ENCODE peak calls at places on chromosomes 3 and 15, in seven cellular contexts. One of them, this sample, is unnamed.
A peak's percentile ranks its signal among the peaks of the same experiment; 100 is the strongest.

GRCh38 chr15:84859143-84859542 is 25.3 kb upstream of the SLC28A1 start:
- DNase-seq in IMR-90: no peak
- DNase-seq in mesendoderm: no peak
- DNase-seq in mesenchymal stem cell: no peak
- DNase-seq in neuronal stem cell: no peak
- DNase-seq in H1: no peak
- DNase-seq in H9: no peak
- DNase-seq in this sample: peak; percentile 77

GRCh38 chr3:139202226-139202958 is 141.4 kb upstream of the MRPS22 start:
- DNase-seq in mesenchymal stem cell: no peak
- DNase-seq in neuronal stem cell: peak; percentile 33
- DNase-seq in H9: peak; percentile 86
- DNase-seq in H1: peak; percentile 59
- DNase-seq in IMR-90: no peak
- DNase-seq in mesendoderm: peak; percentile 88
- DNase-seq in this sample: peak; percentile 67

GRCh38 chr3:129621626-129622417 is 15.3 kb upstream of the PLXND1 start:
- DNase-seq in H1: peak; percentile 39
- DNase-seq in mesendoderm: no peak
- DNase-seq in IMR-90: no peak
- DNase-seq in neuronal stem cell: no peak
- DNase-seq in mesenchymal stem cell: no peak
- DNase-seq in H9: peak; percentile 46
- DNase-seq in this sample: no peak

GRCh38 chr3:123449986-123450474 is 1.1 kb upstream of the ADCY5 start:
- DNase-seq in H9: peak; percentile 66
- DNase-seq in neuronal stem cell: peak; percentile 60
- DNase-seq in IMR-90: no peak
- DNase-seq in mesendoderm: peak; percentile 32
- DNase-seq in mesenchymal stem cell: no peak
- DNase-seq in H1: peak; percentile 79
- DNase-seq in this sample: no peak

GRCh38 chr15:39173426-39173825 is 407.5 kb upstream of the THBS1 start:
- DNase-seq in mesendoderm: no peak
- DNase-seq in mesenchymal stem cell: no peak
- DNase-seq in H9: no peak
- DNase-seq in neuronal stem cell: no peak
- DNase-seq in IMR-90: no peak
- DNase-seq in H1: no peak
- DNase-seq in this sample: no peak

GRCh38 chr3:189860296-189860695 is 229.1 kb downstream of the TP63 start:
- DNase-seq in neuronal stem cell: no peak
- DNase-seq in H1: no peak
- DNase-seq in IMR-90: no peak
- DNase-seq in mesendoderm: no peak
- DNase-seq in H9: no peak
- DNase-seq in mesenchymal stem cell: no peak
- DNase-seq in this sample: no peak

GRCh38 chr3:38004415-38005075 is 14.0 kb downstream of the VILL start:
- DNase-seq in H9: peak; percentile 60
- DNase-seq in mesenchymal stem cell: peak; percentile 72
- DNase-seq in neuronal stem cell: no peak
- DNase-seq in mesendoderm: peak; percentile 63
- DNase-seq in H1: peak; percentile 70
- DNase-seq in IMR-90: peak; percentile 59
- DNase-seq in this sample: peak; percentile 58

GRCh38 chr3:7581831-7582230 is 720.9 kb downstream of the GRM7 start:
- DNase-seq in mesendoderm: no peak
- DNase-seq in H9: no peak
- DNase-seq in neuronal stem cell: no peak
- DNase-seq in IMR-90: no peak
- DNase-seq in H1: no peak
- DNase-seq in mesenchymal stem cell: no peak
- DNase-seq in this sample: no peak

GRCh38 chr3:11850003-11850402 is 3.3 kb upstream of the TAMM41 start:
- DNase-seq in IMR-90: no peak
- DNase-seq in neuronal stem cell: no peak
- DNase-seq in mesenchymal stem cell: no peak
- DNase-seq in H9: no peak
- DNase-seq in H1: no peak
- DNase-seq in mesendoderm: peak; percentile 75
- DNase-seq in this sample: no peak

GRCh38 chr3:149487598-149488197 is 13.2 kb downstream of the TM4SF4 start:
- DNase-seq in H9: peak; percentile 70
- DNase-seq in IMR-90: no peak
- DNase-seq in mesendoderm: peak; percentile 67
- DNase-seq in neuronal stem cell: no peak
- DNase-seq in mesenchymal stem cell: no peak
- DNase-seq in H1: peak; percentile 85
- DNase-seq in this sample: no peak

DNA sequence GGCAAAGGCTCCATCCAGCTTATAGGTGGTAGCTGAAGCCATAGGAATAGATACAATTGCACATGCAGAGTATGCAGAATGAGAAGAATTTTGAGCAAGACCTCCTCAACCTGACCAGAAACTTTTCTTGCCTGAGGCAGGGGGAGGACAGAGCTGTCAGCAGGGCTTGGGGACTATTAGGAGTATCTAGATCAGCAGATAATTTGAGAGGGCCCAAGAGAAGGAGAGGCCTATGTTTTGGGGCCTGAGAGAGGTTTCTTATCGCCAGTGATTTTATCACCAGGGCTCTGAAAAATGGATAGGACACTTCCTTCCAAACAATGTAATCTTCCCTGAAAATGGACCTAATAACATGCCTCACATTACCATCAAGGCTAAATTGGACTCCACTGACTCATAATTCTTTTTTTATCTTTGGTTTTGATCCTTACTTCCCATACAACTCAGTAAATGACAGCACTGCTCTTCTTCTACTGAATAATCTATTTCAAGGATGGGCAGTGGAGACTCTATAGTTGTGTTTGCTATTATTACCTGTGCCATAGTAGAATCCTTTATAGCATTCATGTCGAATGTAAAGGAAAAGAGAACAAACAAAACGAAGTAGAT is 15.8 kb upstream of the RAMAC start:
- DNase-seq in H1: no peak
- DNase-seq in neuronal stem cell: no peak
- DNase-seq in mesendoderm: no peak
- DNase-seq in mesenchymal stem cell: no peak
- DNase-seq in H9: no peak
- DNase-seq in IMR-90: no peak
- DNase-seq in this sample: peak; percentile 34
- H2AK5ac ChIP-seq in H1: no peak overlapping the region
- H2AK5ac ChIP-seq in neuronal stem cell: no peak overlapping the region
- H2AK5ac ChIP-seq in mesendoderm: no peak overlapping the region
- H2AK5ac ChIP-seq in mesenchymal stem cell: no peak overlapping the region
- H2AK5ac ChIP-seq in H9: no peak overlapping the region
- H2AK5ac ChIP-seq in IMR-90: no peak overlapping the region
- H2AK5ac ChIP-seq in this sample: no peak overlapping the region

GRCh38 chr15:48967336-48967735 is 3.6 kb upstream of the SHC4 start:
- DNase-seq in H9: no peak
- DNase-seq in IMR-90: peak; percentile 36
- DNase-seq in mesendoderm: no peak
- DNase-seq in neuronal stem cell: no peak
- DNase-seq in mesenchymal stem cell: no peak
- DNase-seq in H1: no peak
- DNase-seq in this sample: no peak
- H2AK5ac ChIP-seq in H9: no peak overlapping the region
- H2AK5ac ChIP-seq in IMR-90: peak overlapping the region; percentile 37
- H2AK5ac ChIP-seq in mesendoderm: no peak overlapping the region
- H2AK5ac ChIP-seq in neuronal stem cell: no peak overlapping the region
- H2AK5ac ChIP-seq in mesenchymal stem cell: no peak overlapping the region
- H2AK5ac ChIP-seq in H1: no peak overlapping the region
- H2AK5ac ChIP-seq in this sample: no peak overlapping the region

GRCh38 chr3:153050978-153051377 is 111.0 kb upstream of the RAP2B start:
- DNase-seq in H9: no peak
- DNase-seq in neuronal stem cell: no peak
- DNase-seq in mesendoderm: no peak
- DNase-seq in H1: no peak
- DNase-seq in mesenchymal stem cell: no peak
- DNase-seq in IMR-90: no peak
- DNase-seq in this sample: no peak
- H2AK5ac ChIP-seq in H9: no peak overlapping the region
- H2AK5ac ChIP-seq in neuronal stem cell: no peak overlapping the region
- H2AK5ac ChIP-seq in mesendoderm: no peak overlapping the region
- H2AK5ac ChIP-seq in H1: no peak overlapping the region
- H2AK5ac ChIP-seq in mesenchymal stem cell: peak overlapping the region; percentile 87
- H2AK5ac ChIP-seq in IMR-90: peak overlapping the region; percentile 24
- H2AK5ac ChIP-seq in this sample: peak overlapping the region; percentile 68

DNA sequence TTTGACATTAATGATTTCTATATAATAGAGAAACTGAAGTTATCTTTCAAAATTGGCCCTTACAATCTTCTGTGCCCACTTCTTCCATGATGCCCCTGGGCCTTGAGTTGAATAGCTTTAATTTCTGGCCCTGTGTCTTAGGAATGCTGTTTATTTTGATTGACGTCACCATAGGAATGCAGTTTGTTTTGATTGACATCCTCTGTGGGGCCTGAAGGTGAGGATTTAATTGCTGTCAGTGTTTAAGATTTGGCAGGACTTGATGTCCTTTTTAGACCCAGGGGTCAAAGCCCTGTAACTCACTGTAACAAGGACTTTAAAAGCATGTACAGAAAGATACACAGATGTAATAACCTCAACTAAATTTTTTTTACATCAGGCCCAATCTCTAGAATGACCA is 83.3 kb downstream of the GLDN start:
- DNase-seq in mesendoderm: no peak
- DNase-seq in neuronal stem cell: no peak
- DNase-seq in H1: no peak
- DNase-seq in H9: no peak
- DNase-seq in mesenchymal stem cell: no peak
- DNase-seq in IMR-90: no peak
- DNase-seq in this sample: peak; percentile 7
- H2AK5ac ChIP-seq in mesendoderm: no peak overlapping the region
- H2AK5ac ChIP-seq in neuronal stem cell: no peak overlapping the region
- H2AK5ac ChIP-seq in H1: no peak overlapping the region
- H2AK5ac ChIP-seq in H9: no peak overlapping the region
- H2AK5ac ChIP-seq in mesenchymal stem cell: no peak overlapping the region
- H2AK5ac ChIP-seq in IMR-90: no peak overlapping the region
- H2AK5ac ChIP-seq in this sample: no peak overlapping the region

DNA sequence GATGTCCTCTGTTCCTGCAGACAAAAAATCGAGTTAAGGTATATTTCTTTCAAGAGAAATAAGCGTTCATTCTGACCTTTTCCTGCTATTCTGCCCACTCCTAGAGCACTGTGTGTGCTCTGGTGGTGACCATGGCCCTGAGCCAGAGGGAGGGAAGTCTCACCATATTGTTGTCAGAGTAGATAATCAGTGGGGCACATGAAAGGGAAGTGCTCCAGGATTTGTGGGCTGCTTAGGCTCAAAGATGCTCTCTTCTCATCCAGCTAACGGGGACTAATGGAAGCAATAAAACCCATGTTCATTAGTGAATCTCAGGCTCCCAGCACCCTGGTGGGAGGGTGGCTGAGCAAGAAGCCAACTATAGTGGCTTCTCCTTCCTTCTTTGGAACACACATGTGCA is 70.7 kb upstream of the EOMES start:
- DNase-seq in mesendoderm: no peak
- DNase-seq in mesenchymal stem cell: no peak
- DNase-seq in IMR-90: no peak
- DNase-seq in H9: no peak
- DNase-seq in neuronal stem cell: no peak
- DNase-seq in H1: no peak
- DNase-seq in this sample: no peak
- H2AK5ac ChIP-seq in mesendoderm: no peak overlapping the region
- H2AK5ac ChIP-seq in mesenchymal stem cell: no peak overlapping the region
- H2AK5ac ChIP-seq in IMR-90: no peak overlapping the region
- H2AK5ac ChIP-seq in H9: no peak overlapping the region
- H2AK5ac ChIP-seq in neuronal stem cell: no peak overlapping the region
- H2AK5ac ChIP-seq in H1: no peak overlapping the region
- H2AK5ac ChIP-seq in this sample: no peak overlapping the region

GRCh38 chr3:195169011-195169410 is 101.9 kb downstream of the XXYLT1 start:
- DNase-seq in mesenchymal stem cell: no peak
- DNase-seq in neuronal stem cell: no peak
- DNase-seq in H9: no peak
- DNase-seq in mesendoderm: no peak
- DNase-seq in IMR-90: no peak
- DNase-seq in H1: no peak
- DNase-seq in this sample: no peak
- H2AK5ac ChIP-seq in mesenchymal stem cell: peak overlapping the region; percentile 29
- H2AK5ac ChIP-seq in neuronal stem cell: peak overlapping the region; percentile 29
- H2AK5ac ChIP-seq in H9: no peak overlapping the region
- H2AK5ac ChIP-seq in mesendoderm: no peak overlapping the region
- H2AK5ac ChIP-seq in IMR-90: no peak overlapping the region
- H2AK5ac ChIP-seq in H1: no peak overlapping the region
- H2AK5ac ChIP-seq in this sample: no peak overlapping the region

DNA sequence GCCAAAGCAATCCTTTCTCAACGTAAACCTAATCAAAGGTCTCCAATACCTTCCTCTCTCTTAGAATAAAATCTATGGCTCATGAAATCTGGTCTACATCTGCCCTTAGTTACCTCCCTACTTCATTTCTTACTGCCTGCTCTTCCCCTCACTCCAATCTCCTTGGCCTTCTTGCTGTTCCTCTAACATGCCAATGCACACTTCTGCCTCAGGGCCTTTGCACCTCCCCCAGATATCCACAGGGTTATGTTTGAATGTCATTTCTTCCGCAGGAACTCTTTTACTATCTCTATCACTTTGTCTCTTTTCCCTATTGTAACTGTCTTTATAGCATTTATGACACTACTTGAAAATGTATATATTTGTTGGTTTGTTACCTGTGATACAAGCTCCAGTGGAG is 44.3 kb upstream of the PYGO1 start:
- DNase-seq in H9: no peak
- DNase-seq in mesendoderm: no peak
- DNase-seq in IMR-90: no peak
- DNase-seq in neuronal stem cell: no peak
- DNase-seq in mesenchymal stem cell: no peak
- DNase-seq in H1: no peak
- DNase-seq in this sample: no peak
- H2AK5ac ChIP-seq in H9: no peak overlapping the region
- H2AK5ac ChIP-seq in mesendoderm: no peak overlapping the region
- H2AK5ac ChIP-seq in IMR-90: no peak overlapping the region
- H2AK5ac ChIP-seq in neuronal stem cell: no peak overlapping the region
- H2AK5ac ChIP-seq in mesenchymal stem cell: no peak overlapping the region
- H2AK5ac ChIP-seq in H1: no peak overlapping the region
- H2AK5ac ChIP-seq in this sample: no peak overlapping the region